ENCODE peak calls at places on chromosomes 13 and 19, in six cellular contexts. V, J, P, N, G and F are unnamed samples.

GRCh38 chr13:25691654-25692053 is 319.9 kb downstream of the ATP8A2 start:
- DNase-seq in V (no peak), N (no peak), J (no peak), P (no peak), G (no peak), F (no peak)

GRCh38 chr13:74372511-74372910 is 238.3 kb upstream of the KLF12 start:
- DNase-seq in P (no peak), G (no peak), J (no peak), N (no peak), V (no peak), F (no peak)

GRCh38 chr19:17755977-17756670 is 4.8 kb downstream of the FCHO1 start:
- DNase-seq in J (no peak), G (no peak), P (peak; percentile 87), V (no peak), N (no peak), F (peak; percentile 68)

GRCh38 chr13:67229438-67230242 is 496 bp downstream of the PCDH9 start:
- DNase-seq in J (no peak), V (no peak), N (no peak), P (no peak), G (no peak), F (peak; percentile 18)

GRCh38 chr19:50858896-50859295 is 4.2 kb downstream of the KLK3 start:
- DNase-seq in P (no peak), V (no peak), J (no peak), N (no peak), G (no peak), F (no peak)

GRCh38 chr19:41893899-41894298 is 10.9 kb downstream of the ARHGEF1 start:
- DNase-seq in G (no peak), P (no peak), N (no peak), V (no peak), J (no peak), F (no peak)

GRCh38 chr13:33188093-33188882 is 97.3 kb downstream of the STARD13 start:
- DNase-seq in J (no peak), P (no peak), G (peak; percentile 45), N (no peak), V (no peak), F (no peak)

GRCh38 chr13:110287031-110287828 is 19.7 kb downstream of the COL4A1 start:
- DNase-seq in N (no peak), J (peak; percentile 19), G (no peak), V (no peak), P (no peak), F (no peak)

GRCh38 chr19:41584931-41585330 is 9.0 kb downstream of the CEACAM21 start:
- DNase-seq in P (no peak), J (no peak), G (no peak), V (no peak), N (no peak), F (no peak)

GRCh38 chr13:38135590-38135989 is 214.1 kb upstream of the UFM1 start:
- DNase-seq in N (no peak), P (no peak), V (no peak), G (no peak), J (no peak), F (no peak)

GRCh38 chr19:824885-825284 is 2.8 kb upstream of the AZU1 start:
- DNase-seq in N (no peak), P (no peak), G (no peak), J (no peak), V (no peak), F (no peak)

GRCh38 chr19:33482486-33482885 is 39.1 kb downstream of the PEPD start:
- DNase-seq in N (no peak), P (no peak), G (no peak), J (no peak), V (no peak), F (no peak)
- H3K4me3 ChIP-seq in N (no peak overlapping the region), P (no peak overlapping the region), G (no peak overlapping the region), J (no peak overlapping the region), V (no peak overlapping the region), F (no peak overlapping the region)

GRCh38 chr19:12792048-12792852 is 964 bp downstream of the JUNB start:
- DNase-seq in N (no peak), V (peak; percentile 82), J (peak; percentile 70), P (peak; percentile 77), G (peak; percentile 43), F (peak; percentile 80)
- TF ChIP-seq POLR2A in N (peak; percentile 74), V (no peak), J (no peak), P (peak; percentile 53), G (peak; percentile 32), F (peak; percentile 77)

GRCh38 chr19:45670670-45671453 is 2.8 kb downstream of the GIPR start:
- DNase-seq in G (peak; percentile 65), N (no peak), J (peak; percentile 52), V (peak; percentile 63), P (peak; percentile 67), F (peak; percentile 21)

GRCh38 chr19:45664575-45664974 is 3.4 kb upstream of the GIPR start:
- DNase-seq in J (no peak), P (no peak), N (no peak), V (no peak), G (no peak), F (no peak)

GRCh38 chr19:45668342-45668871 is 386 bp downstream of the GIPR start:
- DNase-seq in J (no peak), P (no peak), G (no peak), V (no peak), N (no peak), F (no peak)

GRCh38 chr19:45663800-45664199 is 4.2 kb upstream of the GIPR start:
- DNase-seq in N (no peak), G (no peak), J (no peak), V (no peak), P (no peak), F (no peak)

DNA sequence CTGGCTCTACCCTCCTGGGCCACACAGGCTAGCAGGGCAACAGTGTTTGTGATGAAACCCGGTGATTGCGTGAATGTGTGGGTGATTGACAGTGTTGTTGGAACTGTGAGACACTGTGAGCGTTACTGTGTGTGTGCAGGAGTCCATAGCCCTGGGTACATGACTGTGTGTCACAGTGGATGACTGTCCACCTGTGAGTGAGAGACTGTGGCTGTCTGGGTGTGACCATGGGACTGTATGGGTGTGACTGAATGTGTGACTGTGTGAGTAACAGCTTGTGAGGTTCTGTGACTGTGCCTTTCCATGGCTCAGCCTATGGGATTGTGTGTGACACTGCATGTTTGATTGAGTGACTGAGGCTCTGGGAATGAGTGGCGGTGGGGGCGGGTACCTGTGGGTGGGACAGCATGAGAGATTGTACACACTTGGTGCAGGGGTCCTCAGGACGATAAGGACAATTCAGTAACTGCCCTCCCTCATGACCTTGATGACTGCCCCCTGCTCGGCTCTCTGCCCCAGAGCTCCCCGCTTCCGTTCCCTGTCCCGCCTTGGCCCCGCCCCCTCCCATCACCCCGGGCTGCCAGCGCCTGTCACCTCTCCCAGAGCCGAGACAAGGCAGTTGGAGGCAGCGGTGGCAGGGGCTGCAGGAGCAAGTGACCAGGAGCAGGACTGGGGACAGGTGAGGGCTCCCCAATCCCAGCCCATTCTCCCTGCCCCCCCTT is at the start of gene GIPR:
- DNase-seq in G (no peak), V (no peak), J (peak; percentile 61), P (peak; percentile 80), N (no peak), F (no peak)
- H3K4me3 ChIP-seq in G (no peak within 1 kb of the TSS), V (no peak within 1 kb of the TSS), J (peak within 1 kb of the TSS; percentile 68), P (peak within 1 kb of the TSS; percentile 45), N (peak within 1 kb of the TSS; percentile 37), F (no peak within 1 kb of the TSS)

GRCh38 chr13:106197506-106197905 is 338.0 kb downstream of the EFNB2 start:
- DNase-seq in P (no peak), V (no peak), N (no peak), J (no peak), G (no peak), F (no peak)
- TF ChIP-seq POLR2A in P (no peak), V (no peak), N (no peak), J (no peak), G (no peak), F (no peak)

DNA sequence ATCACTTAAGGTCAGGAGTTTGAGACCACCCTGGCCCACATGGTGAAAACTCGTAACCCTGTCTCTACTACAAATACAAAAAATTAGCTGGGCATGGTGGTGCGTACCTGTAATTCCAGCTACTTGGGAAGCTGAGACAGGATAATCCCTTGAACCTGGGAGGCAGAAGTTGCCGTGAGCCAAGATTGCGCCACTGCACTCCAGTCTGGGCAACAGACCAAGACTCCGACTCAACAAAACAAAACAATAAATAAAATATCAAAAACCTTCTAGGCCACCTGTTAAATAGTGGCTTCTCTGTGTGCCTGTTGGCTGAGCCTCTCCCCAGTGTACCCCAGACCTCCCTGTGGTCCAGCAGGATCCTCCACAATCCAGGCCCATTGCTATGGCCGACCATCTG is 3.3 kb upstream of the PSMD8 start:
- DNase-seq in V (no peak), G (no peak), J (no peak), N (no peak), P (no peak), F (no peak)
- H3K4me3 ChIP-seq in V (no peak overlapping the region), G (no peak overlapping the region), J (no peak overlapping the region), N (no peak overlapping the region), P (no peak overlapping the region), F (no peak overlapping the region)

DNA sequence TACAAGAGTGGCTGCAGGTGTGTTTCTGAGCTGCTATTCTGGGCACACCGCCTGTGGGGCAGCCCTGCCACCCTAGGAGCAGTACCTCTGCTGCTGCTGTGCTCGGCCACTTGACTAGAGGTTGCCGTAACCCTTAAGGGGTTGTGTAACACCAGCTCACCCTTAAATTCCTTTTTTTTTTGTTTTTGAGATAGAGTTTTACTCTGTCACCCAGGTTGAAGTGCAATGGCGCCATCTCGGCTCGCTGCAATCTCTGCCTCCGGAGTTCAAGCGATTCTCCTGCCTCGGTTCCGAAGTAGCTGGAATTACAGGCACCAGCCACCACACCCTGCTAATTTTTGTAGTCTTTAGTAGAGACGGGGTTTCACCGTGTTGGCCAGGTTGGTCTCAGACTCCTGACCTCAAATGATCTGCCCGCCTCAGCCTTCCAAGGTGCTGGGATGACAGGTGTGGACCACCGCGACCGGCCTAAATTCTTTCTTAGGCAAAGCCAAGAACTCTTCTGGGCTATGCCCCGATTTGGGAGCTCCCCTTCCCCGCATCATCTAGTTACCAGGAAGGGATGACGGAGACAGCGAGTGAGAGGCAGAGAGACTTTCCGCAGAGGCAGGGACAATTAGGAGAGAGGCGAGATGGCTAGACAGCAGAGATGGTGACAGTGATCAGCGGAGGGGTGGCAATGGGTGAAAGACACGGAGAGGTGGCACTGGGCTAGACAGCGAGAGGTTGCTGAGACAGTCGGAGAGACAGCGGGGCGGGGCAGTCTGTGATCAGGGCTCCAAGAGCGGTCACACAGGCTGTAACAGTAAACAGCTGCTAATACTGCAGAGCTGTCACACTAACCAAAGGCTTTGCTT is 4.4 kb upstream of the LILRA5 start:
- DNase-seq in V (no peak), N (no peak), P (no peak), G (no peak), J (no peak), F (no peak)
- TF ChIP-seq POLR2A in V (no peak), N (no peak), P (no peak), G (no peak), J (no peak), F (no peak)